ENCODE peak calls at places on chromosome 1, in seven cellular contexts. H, S, N, A, I, F and G are unnamed samples.

GRCh38 chr1:198937231-198938031 is 298.6 kb downstream of the PTPRC start:
- DNase-seq in H (peak; percentile 95), S (peak; percentile 31), N (peak; percentile 68), A (peak; percentile 89), I (no peak), F (peak; percentile 97), G (no peak)

GRCh38 chr1:12481928-12482327 is 136.1 kb downstream of the DHRS3 start:
- DNase-seq in H (no peak), S (no peak), N (no peak), A (no peak), I (no peak), F (no peak), G (no peak)

GRCh38 chr1:196372896-196373536 is 235.2 kb downstream of the KCNT2 start:
- DNase-seq in H (peak; percentile 47), S (no peak), N (no peak), A (peak; percentile 44), I (no peak), F (peak; percentile 16), G (no peak)

GRCh38 chr1:159991513-159991912 is 37.5 kb upstream of the SLAMF9 start:
- DNase-seq in H (peak; percentile 15), S (no peak), N (no peak), A (peak; percentile 4), I (peak; percentile 61), F (no peak), G (no peak)

GRCh38 chr1:192512426-192513125 is 63.0 kb upstream of the RGS1 start:
- DNase-seq in H (no peak), S (no peak), N (peak; percentile 26), A (no peak), I (peak; percentile 20), F (peak; percentile 61), G (no peak)

GRCh38 chr1:210351496-210351895 is 22.8 kb downstream of the HHAT start:
- DNase-seq in H (no peak), S (no peak), N (no peak), A (no peak), I (no peak), F (no peak), G (no peak)

GRCh38 chr1:87369736-87370135 is 41.1 kb downstream of the LMO4 start:
- DNase-seq in H (no peak), S (no peak), N (no peak), A (no peak), I (no peak), F (no peak), G (no peak)

GRCh38 chr1:110282395-110282794 is 56.8 kb upstream of the RBM15 start:
- DNase-seq in H (no peak), S (no peak), N (no peak), A (no peak), I (no peak), F (no peak), G (no peak)

GRCh38 chr1:198184516-198184915 is 27.7 kb downstream of the NEK7 start:
- DNase-seq in H (no peak), S (no peak), N (no peak), A (no peak), I (no peak), F (no peak), G (no peak)

GRCh38 chr1:246680696-246681127 is 43.5 kb upstream of the SCCPDH start:
- DNase-seq in H (peak; percentile 5), S (no peak), N (no peak), A (no peak), I (no peak), F (no peak), G (no peak)

GRCh38 chr1:230957580-230957989 is 21.1 kb downstream of the TTC13 start:
- DNase-seq in H (no peak), S (no peak), N (no peak), A (no peak), I (no peak), F (no peak), G (no peak)

GRCh38 chr1:221743416-221744208 is 1.7 kb upstream of the DUSP10 start:
- DNase-seq in H (no peak), S (no peak), N (no peak), A (no peak), I (no peak), F (no peak), G (no peak)
- H3K27ac ChIP-seq in H (peak overlapping the region; percentile 92), S (peak overlapping the region; percentile 99), N (peak overlapping the region; percentile 96), A (peak overlapping the region; percentile 84), I (peak overlapping the region; percentile 97), F (peak overlapping the region; percentile 96), G (no peak overlapping the region)

DNA sequence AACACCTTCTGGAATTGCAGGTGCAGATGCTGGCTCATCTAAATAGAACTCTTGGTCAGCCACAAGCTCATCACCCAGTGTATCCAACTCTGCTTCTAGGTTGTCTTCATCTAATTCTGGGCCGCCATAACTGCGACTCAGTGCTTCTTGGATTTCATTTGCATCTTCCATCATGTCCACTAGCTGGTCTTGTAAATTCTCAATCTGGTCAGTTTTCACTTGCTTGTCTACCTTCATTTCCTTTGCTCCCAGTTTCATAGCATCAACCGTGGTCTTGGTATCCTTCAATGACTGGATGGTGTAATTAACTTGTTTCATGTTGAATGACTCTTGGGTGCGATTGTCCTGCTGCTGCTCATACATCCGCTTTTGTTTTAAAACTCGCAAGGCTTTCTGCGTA is 10.3 kb downstream of the ZBED6 start:
- DNase-seq in H (no peak), S (no peak), N (no peak), A (no peak), I (no peak), F (no peak), G (no peak)
- H3K4me1 ChIP-seq in H (peaks cover 3% of the 10 kb centered on the region), S (peaks cover 5% of the 10 kb centered on the region), N (peaks cover 7% of the 10 kb centered on the region), A (peaks cover 31% of the 10 kb centered on the region), I (peaks cover 3% of the 10 kb centered on the region), F (no peaks in the 10 kb centered on the region), G (no peaks in the 10 kb centered on the region)

GRCh38 chr1:17525996-17526686 is 13.4 kb upstream of the ARHGEF10L start:
- DNase-seq in H (no peak), S (no peak), N (no peak), A (peak; percentile 44), I (no peak), F (no peak), G (no peak)
- H3K27ac ChIP-seq in H (no peak overlapping the region), S (peak overlapping the region; percentile 55), N (no peak overlapping the region), A (no peak overlapping the region), I (no peak overlapping the region), F (no peak overlapping the region), G (no peak overlapping the region)

DNA sequence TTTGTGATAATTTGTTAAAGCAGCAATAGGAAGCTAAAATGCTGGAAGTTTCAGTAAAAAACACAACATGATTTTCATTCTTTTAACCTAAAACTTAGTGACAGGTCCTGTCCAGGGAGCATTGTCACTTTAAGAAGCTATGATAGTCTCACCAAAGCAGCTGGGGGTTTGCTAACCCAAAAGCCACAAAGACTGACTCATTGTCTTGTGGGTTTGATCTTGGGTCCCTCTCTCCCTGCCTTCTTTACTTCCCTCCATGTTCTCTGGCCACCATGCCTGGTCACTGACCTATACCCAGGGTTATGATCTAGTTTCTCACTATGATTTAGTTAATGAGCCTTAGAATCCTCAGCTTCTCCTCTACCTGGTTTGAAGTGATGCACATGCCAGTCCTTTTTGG is 213.5 kb upstream of the PTGFR start:
- DNase-seq in H (peak; percentile 85), S (no peak), N (no peak), A (peak; percentile 83), I (no peak), F (peak; percentile 91), G (no peak)
- H3K4me1 ChIP-seq in H (peaks cover 23% of the 10 kb centered on the region), S (no peaks in the 10 kb centered on the region), N (no peaks in the 10 kb centered on the region), A (peaks cover 54% of the 10 kb centered on the region), I (no peaks in the 10 kb centered on the region), F (peaks cover 17% of the 10 kb centered on the region), G (no peaks in the 10 kb centered on the region)

GRCh38 chr1:15851251-15852035 is 3.9 kb downstream of the SPEN start:
- DNase-seq in H (no peak), S (no peak), N (peak; percentile 11), A (peak; percentile 26), I (no peak), F (peak; percentile 19), G (no peak)
- H3K27ac ChIP-seq in H (no peak overlapping the region), S (peak overlapping the region; percentile 91), N (no peak overlapping the region), A (peak overlapping the region; percentile 96), I (peak overlapping the region; percentile 35), F (no peak overlapping the region), G (no peak overlapping the region)